ENCODE peak calls at places on chromosomes 11 and 22, in nine cellular contexts. O is psoas muscle, R is endodermal cell, K is ovary, C is mesothelial cell of epicardium, V is cardiac muscle cell, U is GM13976, W is spleen, B is GM13977. M is an unnamed sample.

GRCh38 chr11:11604340-11604992 is 17.3 kb downstream of the GALNT18 start:
- DNase-seq in O (no peak), R (no peak), K (no peak), C (no peak), V (no peak), U (no peak), W (no peak), B (no peak), M (no peak)

GRCh38 chr11:92349478-92350156 is 125.0 kb downstream of the FAT3 start:
- DNase-seq in O (no peak), R (peak), K (no peak), C (no peak), V (no peak), U (no peak), W (no peak), B (no peak), M (no peak)

GRCh38 chr22:28183078-28183870 is 264.2 kb upstream of the PITPNB start:
- DNase-seq in O (no peak), R (no peak), K (no peak), C (no peak), V (peak), U (no peak), W (no peak), B (no peak), M (no peak)

GRCh38 chr11:69642913-69643632 is 2.1 kb downstream of the CCND1 start:
- DNase-seq in O (peak), R (peak), K (peak), C (peak), V (peak), U (peak), W (peak), B (peak), M (peak)

GRCh38 chr11:76215946-76216345 is 9.6 kb upstream of the WNT11 start:
- DNase-seq in O (peak), R (no peak), K (no peak), C (no peak), V (no peak), U (no peak), W (no peak), B (no peak), M (no peak)

GRCh38 chr11:72015511-72016061 is 16.9 kb downstream of the IL18BP start:
- DNase-seq in O (no peak), R (peak), K (no peak), C (no peak), V (peak), U (peak), W (no peak), B (no peak), M (no peak)

GRCh38 chr11:115623021-115623451 is 118.8 kb upstream of the CADM1 start:
- DNase-seq in O (peak), R (no peak), K (peak), C (no peak), V (peak), U (no peak), W (peak), B (no peak), M (peak)

GRCh38 chr11:35235944-35236666 is 97.1 kb downstream of the CD44 start:
- DNase-seq in O (no peak), R (no peak), K (no peak), C (no peak), V (no peak), U (no peak), W (no peak), B (no peak), M (no peak)

GRCh38 chr22:22030493-22031182 is 48.1 kb upstream of the TOP3B start:
- DNase-seq in O (peak), R (peak), K (no peak), C (no peak), V (peak), U (peak), W (peak), B (peak), M (no peak)

GRCh38 chr22:47372111-47372581 is 609.7 kb downstream of the TBC1D22A start:
- DNase-seq in O (no peak), R (peak), K (no peak), C (no peak), V (no peak), U (no peak), W (peak), B (no peak), M (peak)

GRCh38 chr22:23047742-23048141 is 22.6 kb upstream of the GNAZ start:
- DNase-seq in O (no peak), R (no peak), K (no peak), C (no peak), V (no peak), U (no peak), W (no peak), B (no peak), M (no peak)

GRCh38 chr11:62001450-62002178 is 34.2 kb upstream of the FTH1 start:
- DNase-seq in O (no peak), R (no peak), K (peak), C (no peak), V (peak), U (no peak), W (no peak), B (no peak), M (no peak)

GRCh38 chr22:47287516-47287915 is 525.1 kb downstream of the TBC1D22A start:
- DNase-seq in O (no peak), R (no peak), K (no peak), C (no peak), V (no peak), U (no peak), W (no peak), B (no peak), M (no peak)

GRCh38 chr11:18014876-18015275 is 2.0 kb upstream of the SERGEF start:
- DNase-seq in O (no peak), R (no peak), K (no peak), C (no peak), V (no peak), U (no peak), W (no peak), B (no peak), M (no peak)

GRCh38 chr22:24516301-24516737 is 21.2 kb downstream of the UPB1 start:
- DNase-seq in O (peak), R (no peak), K (no peak), C (no peak), V (peak), U (peak), W (no peak), B (peak), M (no peak)

GRCh38 chr11:110866081-110866480 is 153.8 kb upstream of the ARHGAP20 start:
- DNase-seq in O (no peak), R (no peak), K (no peak), C (no peak), V (no peak), U (no peak), W (no peak), B (no peak), M (no peak)

GRCh38 chr11:10021563-10021962 is 272.5 kb downstream of the SBF2 start:
- DNase-seq in O (no peak), R (no peak), K (no peak), C (no peak), V (peak), U (no peak), W (no peak), B (no peak), M (no peak)

GRCh38 chr11:92311616-92312449 is 87.2 kb downstream of the FAT3 start:
- DNase-seq in O (no peak), R (peak), K (no peak), C (no peak), V (peak), U (no peak), W (no peak), B (no peak), M (no peak)

GRCh38 chr22:34866501-34867171 is 199.3 kb upstream of the ISX start:
- DNase-seq in O (no peak), R (no peak), K (no peak), C (no peak), V (no peak), U (no peak), W (no peak), B (no peak), M (no peak)

GRCh38 chr11:78902771-78903507 is 328.3 kb upstream of the NARS2 start:
- DNase-seq in O (no peak), R (peak), K (no peak), C (no peak), V (no peak), U (no peak), W (no peak), B (no peak), M (no peak)

GRCh38 chr11:4522339-4522738 is 22.7 kb upstream of the OR52M1 start:
- DNase-seq in O (no peak), R (no peak), K (no peak), C (no peak), V (no peak), U (no peak), W (no peak), B (no peak), M (no peak)

GRCh38 chr11:111047376-111047775 is 198.1 kb upstream of the POU2AF2 start:
- DNase-seq in O (no peak), R (peak), K (no peak), C (no peak), V (no peak), U (no peak), W (no peak), B (no peak), M (no peak)

GRCh38 chr11:129853508-129854228 is 38.0 kb downstream of the TMEM45B start:
- DNase-seq in O (no peak), R (no peak), K (peak), C (peak), V (peak), U (no peak), W (no peak), B (no peak), M (peak)

GRCh38 chr11:76671626-76672309 is 1.2 kb upstream of the LRRC32 start:
- DNase-seq in O (peak), R (no peak), K (no peak), C (no peak), V (no peak), U (no peak), W (peak), B (no peak), M (no peak)

GRCh38 chr11:10752061-10752460 is 1.0 kb downstream of the CTR9 start:
- DNase-seq in O (no peak), R (no peak), K (no peak), C (no peak), V (no peak), U (no peak), W (no peak), B (no peak), M (no peak)

GRCh38 chr22:33842421-33843094 is 77.7 kb downstream of the LARGE1 start:
- DNase-seq in O (no peak), R (no peak), K (no peak), C (no peak), V (no peak), U (no peak), W (no peak), B (no peak), M (no peak)

GRCh38 chr22:20588843-20589581 is 81.6 kb downstream of the MED15 start:
- DNase-seq in O (no peak), R (no peak), K (no peak), C (no peak), V (no peak), U (no peak), W (no peak), B (no peak), M (no peak)

GRCh38 chr11:46697303-46697702 is 3.1 kb downstream of the ARHGAP1 start:
- DNase-seq in O (no peak), R (no peak), K (no peak), C (no peak), V (peak), U (no peak), W (no peak), B (no peak), M (no peak)

GRCh38 chr11:19746081-19746480 is 33.4 kb downstream of the NAV2 start:
- DNase-seq in O (no peak), R (no peak), K (no peak), C (no peak), V (no peak), U (no peak), W (no peak), B (no peak), M (no peak)

GRCh38 chr11:24234822-24235508 is 261.9 kb upstream of the LUZP2 start:
- DNase-seq in O (no peak), R (no peak), K (no peak), C (no peak), V (peak), U (no peak), W (no peak), B (no peak), M (no peak)

GRCh38 chr11:57324154-57324885 is 432 bp downstream of the TNKS1BP1 start:
- DNase-seq in O (peak), R (peak), K (peak), C (peak), V (peak), U (peak), W (peak), B (peak), M (no peak)

GRCh38 chr22:30396871-30397655 is at the start of gene SEC14L2:
- DNase-seq in O (peak), R (peak), K (peak), C (no peak), V (peak), U (peak), W (no peak), B (peak), M (peak)

GRCh38 chr11:111077938-111078337 is 167.6 kb upstream of the POU2AF2 start:
- DNase-seq in O (no peak), R (no peak), K (no peak), C (no peak), V (no peak), U (no peak), W (no peak), B (no peak), M (no peak)

GRCh38 chr11:96524475-96524874 is 134.7 kb downstream of the JRKL start:
- DNase-seq in O (no peak), R (no peak), K (no peak), C (no peak), V (peak), U (no peak), W (no peak), B (no peak), M (no peak)
- TF ChIP-seq CTCF in O (peak), R (no peak), K (no peak), C (no peak), V (peak), U (no peak), W (no peak), B (no peak), M (no peak)

GRCh38 chr22:49923445-49923844 is 5.0 kb downstream of the CRELD2 start:
- DNase-seq in O (no peak), R (no peak), K (no peak), C (no peak), V (no peak), U (peak), W (no peak), B (peak), M (no peak)
- TF ChIP-seq CTCF in O (no peak), R (peak), K (no peak), C (no peak), V (no peak), U (peak), W (no peak), B (peak), M (no peak)

GRCh38 chr11:1870326-1870696 is 17.4 kb downstream of the LSP1 start:
- DNase-seq in O (no peak), R (no peak), K (no peak), C (no peak), V (no peak), U (no peak), W (peak), B (no peak), M (no peak)
- TF ChIP-seq CTCF in O (no peak), R (no peak), K (no peak), C (no peak), V (no peak), U (no peak), W (no peak), B (no peak), M (no peak)

GRCh38 chr11:7278314-7278917 is 26.7 kb downstream of the SYT9 start:
- DNase-seq in O (no peak), R (peak), K (no peak), C (no peak), V (peak), U (peak), W (no peak), B (peak), M (no peak)
- TF ChIP-seq CTCF in O (peak), R (peak), K (no peak), C (peak), V (peak), U (peak), W (no peak), B (peak), M (peak)

GRCh38 chr11:122421684-122422083 is 233.8 kb upstream of the UBASH3B start:
- DNase-seq in O (no peak), R (no peak), K (no peak), C (no peak), V (no peak), U (no peak), W (no peak), B (no peak), M (no peak)

GRCh38 chr11:122422707-122423106 is 232.8 kb upstream of the UBASH3B start:
- DNase-seq in O (no peak), R (no peak), K (no peak), C (no peak), V (peak), U (no peak), W (no peak), B (no peak), M (no peak)

GRCh38 chr11:122424636-122425035 is 230.9 kb upstream of the UBASH3B start:
- DNase-seq in O (no peak), R (no peak), K (no peak), C (no peak), V (no peak), U (no peak), W (no peak), B (no peak), M (no peak)

GRCh38 chr11:122423283-122423682 is 232.2 kb upstream of the UBASH3B start:
- DNase-seq in O (no peak), R (no peak), K (no peak), C (no peak), V (no peak), U (no peak), W (no peak), B (no peak), M (no peak)

GRCh38 chr11:122423886-122424285 is 231.6 kb upstream of the UBASH3B start:
- DNase-seq in O (no peak), R (no peak), K (no peak), C (no peak), V (no peak), U (no peak), W (no peak), B (no peak), M (no peak)
- TF ChIP-seq CTCF in O (no peak), R (no peak), K (no peak), C (no peak), V (no peak), U (no peak), W (no peak), B (no peak), M (no peak)

GRCh38 chr11:119691701-119692546 is 37.1 kb downstream of the NECTIN1 start:
- DNase-seq in O (no peak), R (no peak), K (no peak), C (no peak), V (no peak), U (no peak), W (no peak), B (no peak), M (no peak)
- TF ChIP-seq CTCF in O (no peak), R (no peak), K (no peak), C (no peak), V (no peak), U (no peak), W (no peak), B (no peak), M (no peak)